ENCODE peak calls at places on chromosome 12, in five cellular contexts. N is breast epithelium; J is CD4-positive, alpha-beta memory T cell; S is body of pancreas; U is tibial nerve. R is an unnamed sample.

GRCh38 chr12:27309293-27309994 is 23.2 kb upstream of the BMAL2 start:
- DNase-seq in S (no peak), U (no peak), N (no peak), J (no peak), R (no peak)

GRCh38 chr12:27178723-27179398 is 65.2 kb upstream of the STK38L start:
- DNase-seq in S (no peak), J (no peak), U (no peak), N (no peak), R (no peak)

GRCh38 chr12:123267991-123268843 is 3.4 kb downstream of the CDK2AP1 start:
- DNase-seq in S (peak; percentile 44), J (no peak), U (no peak), N (no peak), R (no peak)

GRCh38 chr12:1797011-1797901 is 23.1 kb upstream of the LRTM2 start:
- DNase-seq in U (peak; percentile 54), N (no peak), S (peak; percentile 47), J (peak; percentile 44), R (peak; percentile 74)

GRCh38 chr12:127294651-127295205 is 972.2 kb upstream of the TMEM132C start:
- DNase-seq in U (no peak), S (no peak), N (no peak), J (no peak), R (no peak)

GRCh38 chr12:24109381-24110039 is 160.0 kb upstream of the SOX5 start:
- DNase-seq in J (no peak), N (no peak), S (no peak), U (no peak), R (no peak)

GRCh38 chr12:67193705-67194104 is 75.5 kb upstream of the CAND1 start:
- DNase-seq in U (no peak), J (peak; percentile 16), N (no peak), S (no peak), R (no peak)

GRCh38 chr12:47184229-47184628 is 104.5 kb upstream of the AMIGO2 start:
- DNase-seq in J (no peak), N (peak; percentile 35), U (no peak), S (peak; percentile 72), R (no peak)

GRCh38 chr12:21774358-21775129 is at the start of gene KCNJ8:
- DNase-seq in N (no peak), J (no peak), S (peak; percentile 95), U (peak; percentile 16), R (peak; percentile 77)

GRCh38 chr12:58487280-58488141 is 432.8 kb downstream of the LRIG3 start:
- DNase-seq in N (no peak), S (no peak), J (no peak), U (no peak), R (no peak)

GRCh38 chr12:131754184-131754583 is 43.3 kb downstream of the SFSWAP start:
- DNase-seq in N (no peak), S (no peak), U (no peak), J (no peak), R (no peak)

GRCh38 chr12:2960432-2960956 is 1.3 kb downstream of the TEAD4 start:
- DNase-seq in S (no peak), U (no peak), N (no peak), J (no peak), R (no peak)

GRCh38 chr12:81450920-81451739 is 308.0 kb downstream of the PPFIA2 start:
- DNase-seq in J (no peak), N (no peak), S (peak; percentile 51), U (no peak), R (no peak)

GRCh38 chr12:21941522-21942376 is 523 bp upstream of the ABCC9 start:
- DNase-seq in N (no peak), J (no peak), S (peak; percentile 68), U (no peak), R (peak; percentile 58)

GRCh38 chr12:26633591-26634210 is 199.3 kb downstream of the ITPR2 start:
- DNase-seq in J (no peak), S (no peak), U (no peak), N (no peak), R (no peak)

GRCh38 chr12:63419119-63419518 is 249.2 kb downstream of the DPY19L2 start:
- DNase-seq in N (no peak), U (no peak), J (no peak), S (no peak), R (no peak)

GRCh38 chr12:24964342-24964741 is 15.4 kb upstream of the BCAT1 start:
- DNase-seq in U (no peak), N (no peak), J (no peak), S (no peak), R (no peak)

GRCh38 chr12:45379261-45379660 is 163.4 kb downstream of the ANO6 start:
- DNase-seq in N (no peak), U (no peak), S (no peak), J (no peak), R (no peak)

GRCh38 chr12:119684730-119685129 is 16.8 kb downstream of the PRKAB1 start:
- DNase-seq in S (no peak), U (no peak), J (no peak), N (no peak), R (no peak)

GRCh38 chr12:62618319-62618718 is 151.7 kb downstream of the MON2 start:
- DNase-seq in U (no peak), S (no peak), N (no peak), J (no peak), R (no peak)

GRCh38 chr12:74449872-74450271 is 87.8 kb upstream of the ATXN7L3B start:
- DNase-seq in S (no peak), U (no peak), J (no peak), N (no peak), R (no peak)

DNA sequence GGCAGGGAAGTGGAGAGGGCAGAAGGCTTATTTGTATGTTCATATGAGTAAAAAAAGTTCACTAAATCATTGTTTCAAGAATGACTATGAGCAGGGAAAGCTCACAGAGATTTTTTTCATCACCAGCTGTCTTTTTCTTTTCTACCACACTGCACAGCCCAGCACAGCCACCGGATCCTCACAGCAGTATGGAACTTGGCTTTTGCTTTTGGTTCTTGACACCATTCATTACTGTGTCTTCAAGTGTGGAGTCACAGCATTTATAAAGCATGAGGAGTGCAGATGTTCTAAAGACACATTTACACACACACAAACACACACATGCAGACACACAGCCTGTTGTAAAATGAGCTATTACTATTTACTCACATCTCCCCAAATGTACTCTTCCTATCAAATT is 60.6 kb downstream of the BTG1 start:
- DNase-seq in N (no peak), S (no peak), U (no peak), J (no peak), R (no peak)
- H3K27ac ChIP-seq in N (no peak overlapping the region), S (no peak overlapping the region), U (no peak overlapping the region), J (no peak overlapping the region), R (no peak overlapping the region)

DNA sequence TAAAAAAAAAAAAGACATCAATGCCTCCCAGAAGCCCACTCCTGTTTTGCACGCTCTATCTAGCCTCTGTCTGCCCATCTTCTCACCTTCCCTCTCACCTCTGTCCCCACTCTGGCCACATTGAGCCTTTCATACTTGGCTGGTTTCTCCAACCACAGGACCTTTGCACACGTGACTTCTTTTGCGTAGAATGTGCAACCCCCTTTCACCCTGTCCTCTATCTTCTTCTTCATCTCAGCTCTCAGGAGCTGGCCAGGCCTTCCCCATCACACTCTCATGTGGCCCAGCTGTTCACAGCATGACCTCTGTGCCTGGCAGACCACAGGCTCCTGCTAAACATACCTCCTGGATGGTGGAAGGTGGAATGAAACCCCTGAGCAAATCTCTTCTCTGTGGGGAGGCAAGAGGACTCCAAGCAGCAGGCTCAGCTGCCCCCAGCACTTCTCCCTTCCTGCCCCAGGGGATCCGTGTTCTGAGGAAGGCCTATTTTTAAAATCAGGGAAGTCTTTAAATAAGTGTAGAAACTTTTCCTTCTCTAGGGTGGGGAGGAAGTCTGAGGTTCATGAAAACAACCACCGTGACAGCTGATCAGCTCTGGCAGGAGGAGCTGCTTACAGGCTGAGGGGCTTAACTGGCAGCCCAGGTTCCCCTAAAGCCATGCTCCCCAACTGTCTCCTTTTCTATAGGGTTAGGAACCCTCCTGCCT is 11.6 kb downstream of the HVCN1 start:
- DNase-seq in U (no peak), J (no peak), S (peak; percentile 34), N (no peak), R (no peak)
- H3K27ac ChIP-seq in U (peak overlapping the region; percentile 39), J (no peak overlapping the region), S (no peak overlapping the region), N (no peak overlapping the region), R (no peak overlapping the region)

DNA sequence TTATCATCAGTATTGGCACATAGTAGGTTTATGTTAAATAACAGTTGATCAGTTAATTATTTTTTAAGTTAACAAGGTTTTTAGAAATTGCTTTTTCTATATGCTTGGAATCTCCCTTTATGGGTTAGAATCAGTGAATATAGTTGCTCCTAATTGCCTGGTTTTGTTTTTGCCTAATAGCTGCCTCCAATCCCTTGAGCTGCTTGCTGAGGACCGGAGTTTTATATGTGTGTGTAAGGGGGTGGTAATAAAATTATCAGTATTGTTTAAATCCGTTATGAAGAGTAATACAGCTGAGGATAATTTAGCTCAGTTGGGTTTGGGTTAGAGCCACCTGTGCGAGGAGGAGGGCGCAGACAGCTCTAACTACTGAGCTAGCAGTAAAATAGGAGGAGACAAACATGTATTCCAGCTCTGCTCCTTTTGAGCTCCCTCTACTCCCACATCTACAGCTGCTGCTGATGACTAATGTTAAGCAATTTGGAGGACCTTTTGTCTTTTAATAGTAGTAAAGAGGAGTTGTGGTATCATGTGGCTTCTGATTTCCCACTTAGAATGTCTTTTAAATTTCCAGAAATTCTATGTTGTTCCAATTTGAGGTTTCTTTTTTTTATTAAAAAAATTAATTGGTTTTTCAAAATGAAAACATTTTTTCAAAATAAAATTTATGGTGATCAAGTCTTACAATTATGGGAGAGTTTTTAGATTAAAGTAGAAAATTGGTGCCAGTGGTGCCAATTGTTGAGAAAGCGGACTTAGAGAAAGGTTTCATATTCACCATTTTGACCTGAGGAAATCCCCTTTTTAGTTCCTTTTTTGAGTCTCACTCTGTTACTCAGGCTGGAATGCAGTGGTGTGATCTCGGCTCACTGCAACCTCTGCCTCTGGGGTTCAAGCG is 61.6 kb downstream of the SPATS2 start:
- DNase-seq in U (no peak), N (no peak), J (no peak), S (no peak), R (no peak)
- H3K27ac ChIP-seq in U (no peak overlapping the region), N (no peak overlapping the region), J (no peak overlapping the region), S (no peak overlapping the region), R (no peak overlapping the region)

DNA sequence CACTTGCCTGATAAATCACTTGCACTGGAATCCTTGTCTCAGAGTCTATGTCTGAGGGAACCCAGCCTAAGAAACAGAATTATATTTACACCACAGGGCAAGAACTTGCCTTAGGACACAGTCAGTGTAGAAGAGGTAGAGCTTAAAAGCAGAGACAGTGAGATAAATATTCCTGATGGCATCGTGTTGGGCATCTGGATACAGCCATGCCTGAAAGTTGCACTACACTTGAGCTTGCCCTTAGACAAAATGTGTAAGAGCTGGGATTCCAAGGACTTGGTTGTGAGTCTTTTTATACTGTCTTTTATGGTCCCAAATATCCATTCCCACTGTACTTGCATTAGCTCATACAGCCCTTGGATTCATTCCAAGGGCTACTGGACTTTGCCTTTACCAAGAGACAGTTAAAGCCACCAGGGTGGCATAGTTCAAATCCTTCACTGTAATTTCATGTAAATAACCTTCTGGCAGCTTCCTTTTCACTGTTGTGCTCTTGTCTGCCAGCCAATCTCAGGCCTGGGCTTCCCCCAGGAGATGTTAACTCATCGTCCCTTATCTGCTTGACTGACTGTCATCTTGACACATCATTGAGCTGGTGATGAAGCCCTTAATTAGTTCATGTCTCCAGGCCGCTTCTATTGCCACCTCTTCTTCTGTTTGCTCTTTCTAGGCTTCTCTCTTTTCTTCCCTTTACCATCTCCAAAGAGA is 577.9 kb upstream of the TBX3 start:
- DNase-seq in S (no peak), U (no peak), N (no peak), J (no peak), R (no peak)
- H3K27ac ChIP-seq in S (no peak overlapping the region), U (no peak overlapping the region), N (no peak overlapping the region), J (no peak overlapping the region), R (no peak overlapping the region)